ENCODE peak calls at places on chromosomes 13 and 19, in ten cellular contexts. I is mucosa of descending colon, K is left ventricle myocardium inferior, Z is fibroblast of mammary gland, L is fibroblast of the aortic adventitia, U is BE2C, B is H9, R is progenitor cell of endocrine pancreas, V is GM12865, G is adrenal gland. C is an unnamed sample.

GRCh38 chr19:5394907-5395505 is 54.4 kb upstream of the PTPRS start:
- DNase-seq in I (no peak), K (no peak), Z (no peak), L (no peak), U (no peak), B (peak; percentile 34), R (no peak), V (no peak), G (no peak), C (no peak)

GRCh38 chr13:86906458-86906857 is 764.7 kb upstream of the SLITRK5 start:
- DNase-seq in I (no peak), K (no peak), Z (no peak), L (no peak), U (no peak), B (no peak), R (no peak), V (no peak), G (no peak), C (no peak)

GRCh38 chr13:31179754-31180153 is 18.1 kb upstream of the HSPH1 start:
- DNase-seq in I (no peak), K (no peak), Z (no peak), L (no peak), U (no peak), B (no peak), R (no peak), V (peak; percentile 16), G (no peak), C (no peak)

GRCh38 chr13:80047406-80047805 is 293.5 kb downstream of the SPRY2 start:
- DNase-seq in I (no peak), K (no peak), Z (peak; percentile 63), L (peak; percentile 85), U (no peak), B (no peak), R (no peak), V (no peak), G (no peak), C (no peak)

GRCh38 chr19:2834294-2834871 is 6.9 kb upstream of the ZNF555 start:
- DNase-seq in I (no peak), K (no peak), Z (no peak), L (no peak), U (no peak), B (no peak), R (no peak), V (no peak), G (no peak), C (no peak)

GRCh38 chr13:103539265-103539664 is 473.0 kb upstream of the SLC10A2 start:
- DNase-seq in I (no peak), K (peak; percentile 20), Z (no peak), L (no peak), U (peak; percentile 75), B (peak; percentile 37), R (no peak), V (no peak), G (no peak), C (no peak)

GRCh38 chr13:75446874-75447273 is 35.1 kb downstream of the TBC1D4 start:
- DNase-seq in I (no peak), K (no peak), Z (no peak), L (no peak), U (no peak), B (no peak), R (no peak), V (no peak), G (no peak), C (no peak)

GRCh38 chr19:30342901-30343300 is 29.3 kb upstream of the ZNF536 start:
- DNase-seq in I (no peak), K (no peak), Z (no peak), L (no peak), U (no peak), B (no peak), R (no peak), V (no peak), G (no peak), C (no peak)

GRCh38 chr19:17209126-17210036 is 5.8 kb upstream of the USE1 start:
- DNase-seq in I (peak; percentile 56), K (no peak), Z (peak; percentile 51), L (no peak), U (peak; percentile 96), B (peak; percentile 98), R (no peak), V (peak; percentile 87), G (peak; percentile 28), C (peak; percentile 76)

GRCh38 chr19:17206736-17207581 is 8.2 kb upstream of the USE1 start:
- DNase-seq in I (no peak), K (no peak), Z (no peak), L (no peak), U (no peak), B (no peak), R (no peak), V (no peak), G (no peak), C (no peak)

GRCh38 chr19:17202249-17202648 is 12.9 kb upstream of the USE1 start:
- DNase-seq in I (no peak), K (no peak), Z (peak; percentile 24), L (no peak), U (no peak), B (no peak), R (no peak), V (no peak), G (peak; percentile 26), C (no peak)

GRCh38 chr19:17202713-17203112 is 12.4 kb upstream of the USE1 start:
- DNase-seq in I (no peak), K (no peak), Z (no peak), L (no peak), U (no peak), B (no peak), R (no peak), V (no peak), G (no peak), C (no peak)

DNA sequence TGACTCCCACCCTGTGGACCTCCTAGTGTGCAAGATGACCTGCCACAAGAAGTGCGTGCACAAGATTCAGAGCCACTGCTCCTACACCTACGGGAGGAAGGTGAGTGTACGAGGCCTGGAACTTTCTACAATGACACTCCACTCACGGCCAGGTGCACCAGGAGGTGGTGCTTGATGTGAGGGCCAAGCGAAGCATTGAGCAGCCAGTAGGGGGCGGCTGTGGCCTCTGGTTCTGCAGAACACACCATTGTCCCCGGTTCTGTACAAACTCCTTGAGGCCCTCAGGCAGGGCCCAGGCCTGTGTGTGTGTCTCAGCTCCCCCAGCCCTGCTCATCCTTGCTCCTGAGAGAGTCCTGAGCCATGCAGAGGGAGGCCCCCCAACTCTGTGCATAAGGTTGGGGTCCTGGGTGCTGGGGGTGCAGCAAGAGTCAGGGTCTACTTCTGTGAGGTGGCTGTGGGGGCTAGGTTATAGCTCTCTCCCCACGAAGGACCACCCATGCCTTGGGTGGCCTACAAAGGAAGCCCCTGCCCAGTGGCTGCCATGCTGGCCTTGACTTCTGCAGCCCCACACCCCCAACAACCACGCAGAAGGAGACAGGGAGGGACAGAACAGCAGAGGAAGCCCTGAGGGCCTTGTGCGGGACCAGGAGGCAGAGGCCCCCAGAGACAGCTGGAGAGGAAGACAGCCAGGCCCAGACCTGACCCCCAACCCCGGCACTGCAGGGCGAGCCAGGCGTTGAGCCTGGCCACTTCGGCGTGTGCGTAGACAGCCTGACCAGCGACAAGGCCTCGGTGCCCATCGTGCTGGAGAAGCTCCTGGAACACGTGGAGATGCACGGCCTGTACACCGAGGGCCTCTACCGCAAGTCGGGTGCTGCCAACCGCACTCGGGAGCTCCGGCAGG is 9.7 kb upstream of the USE1 start:
- DNase-seq in I (peak; percentile 84), K (peak; percentile 47), Z (peak; percentile 63), L (peak; percentile 60), U (peak; percentile 68), B (peak; percentile 78), R (peak; percentile 36), V (peak; percentile 71), G (peak; percentile 82), C (peak; percentile 60)
- TF ChIP-seq CTCF in I (peak; percentile 58), K (peak; percentile 74), Z (peak; percentile 63), L (peak; percentile 73), U (peak; percentile 71), B (peak; percentile 88), R (peak; percentile 70), V (peak; percentile 65), G (peak; percentile 65), C (peak; percentile 47)

GRCh38 chr13:47005761-47006414 is 109.0 kb upstream of the HTR2A start:
- DNase-seq in I (no peak), K (no peak), Z (peak; percentile 59), L (no peak), U (no peak), B (no peak), R (no peak), V (no peak), G (no peak), C (no peak)

GRCh38 chr13:47008318-47008717 is 111.5 kb upstream of the HTR2A start:
- DNase-seq in I (no peak), K (no peak), Z (no peak), L (no peak), U (no peak), B (no peak), R (no peak), V (no peak), G (no peak), C (no peak)

GRCh38 chr13:47000166-47000565 is 103.3 kb upstream of the HTR2A start:
- DNase-seq in I (no peak), K (no peak), Z (peak; percentile 68), L (no peak), U (no peak), B (no peak), R (no peak), V (no peak), G (no peak), C (no peak)

GRCh38 chr13:47004552-47004951 is 107.7 kb upstream of the HTR2A start:
- DNase-seq in I (no peak), K (no peak), Z (peak; percentile 38), L (no peak), U (no peak), B (no peak), R (no peak), V (no peak), G (no peak), C (no peak)

DNA sequence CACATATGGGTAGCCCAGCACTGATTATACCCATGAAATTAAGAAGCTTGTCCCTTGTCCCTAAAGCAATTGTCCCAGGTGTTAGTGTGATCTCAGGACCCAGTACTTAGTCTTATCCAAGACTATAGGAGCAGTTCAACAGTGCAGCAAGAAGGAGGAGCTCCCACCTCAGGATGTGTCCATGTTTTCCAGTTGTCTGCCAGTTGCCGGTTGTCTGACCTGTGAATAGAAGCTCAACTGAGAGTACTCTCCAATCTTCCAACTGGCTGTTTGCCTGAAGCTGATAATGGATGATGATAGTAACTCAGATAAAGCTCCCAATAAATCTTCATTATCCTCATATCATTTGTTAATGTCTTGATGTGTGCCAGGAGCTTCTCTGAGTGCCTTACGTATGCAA is 107.2 kb upstream of the HTR2A start:
- DNase-seq in I (no peak), K (no peak), Z (peak; percentile 38), L (peak; percentile 49), U (no peak), B (no peak), R (no peak), V (no peak), G (peak; percentile 69), C (no peak)
- TF ChIP-seq CTCF in I (no peak), K (no peak), Z (peak; percentile 13), L (peak; percentile 11), U (peak; percentile 37), B (peak; percentile 25), R (no peak), V (no peak), G (no peak), C (no peak)

DNA sequence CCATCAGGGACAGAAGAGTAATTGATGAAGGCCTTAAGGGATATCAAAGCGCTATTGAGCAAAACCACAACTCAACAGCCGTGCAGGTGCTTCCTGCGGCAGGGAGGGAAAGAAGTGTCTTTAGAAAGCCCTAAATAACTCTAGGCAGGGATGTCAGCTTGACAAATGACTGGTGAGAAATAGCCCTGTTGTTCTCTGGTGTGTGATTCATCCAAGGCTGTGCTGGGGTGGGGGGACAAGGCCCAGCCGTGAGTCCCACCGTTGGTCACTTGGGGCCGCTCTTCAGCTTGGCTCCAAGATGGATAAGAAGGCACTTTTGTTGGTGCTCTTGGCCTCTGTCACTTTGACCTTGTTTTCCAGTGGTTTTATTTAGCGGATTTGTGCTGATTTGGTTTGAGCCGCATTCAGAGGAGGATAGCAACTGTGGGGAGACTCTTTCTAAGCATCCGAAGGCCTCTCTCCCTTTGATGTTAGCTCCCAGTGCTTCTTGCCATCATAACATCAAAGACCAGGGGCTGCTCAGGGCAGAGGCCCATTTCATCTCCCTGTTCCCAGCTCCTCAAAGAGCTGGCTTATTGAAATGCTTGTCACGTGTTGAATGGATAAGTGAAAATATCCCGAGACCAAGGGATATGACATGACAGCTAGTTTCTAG is 130.3 kb upstream of the SERP2 start:
- DNase-seq in I (no peak), K (no peak), Z (peak; percentile 90), L (peak; percentile 57), U (peak; percentile 80), B (peak; percentile 82), R (no peak), V (peak; percentile 84), G (peak; percentile 89), C (peak; percentile 45)
- TF ChIP-seq CTCF in I (no peak), K (peak; percentile 59), Z (peak; percentile 56), L (peak; percentile 28), U (peak; percentile 77), B (peak; percentile 79), R (peak; percentile 38), V (peak; percentile 61), G (peak; percentile 29), C (peak; percentile 30)

GRCh38 chr19:51664997-51665396 is 18.4 kb upstream of the SIGLEC14 start:
- DNase-seq in I (no peak), K (no peak), Z (peak; percentile 37), L (peak; percentile 12), U (no peak), B (no peak), R (no peak), V (no peak), G (no peak), C (no peak)
- TF ChIP-seq CTCF in I (no peak), K (no peak), Z (peak; percentile 46), L (peak; percentile 52), U (no peak), B (peak; percentile 45), R (peak; percentile 20), V (no peak), G (no peak), C (no peak)

C was measured in GM10248.